ENCODE peak calls at places on chromosomes 3 and 15, in seven cellular contexts. One of them, this sample, is unnamed. For H3K4me1, the result is how much of the 10 kb centered on the place peaks cover.

GRCh38 chr3:65785065-65785645 is 253.6 kb downstream of the MAGI1 start:
- DNase-seq in stomach: no peak
- DNase-seq in psoas muscle: no peak
- DNase-seq in GM23338: peak
- DNase-seq in A549: peak
- DNase-seq in left ventricle myocardium inferior: no peak
- DNase-seq in IMR-90: peak
- DNase-seq in this sample: peak

GRCh38 chr3:190886945-190887344 is 24.5 kb upstream of the GMNC start:
- DNase-seq in stomach: no peak
- DNase-seq in psoas muscle: no peak
- DNase-seq in GM23338: no peak
- DNase-seq in A549: peak
- DNase-seq in left ventricle myocardium inferior: no peak
- DNase-seq in IMR-90: peak
- DNase-seq in this sample: no peak

GRCh38 chr3:128382221-128382807 is 84.4 kb downstream of the DNAJB8 start:
- DNase-seq in stomach: peak
- DNase-seq in psoas muscle: no peak
- DNase-seq in GM23338: no peak
- DNase-seq in A549: no peak
- DNase-seq in left ventricle myocardium inferior: peak
- DNase-seq in IMR-90: no peak
- DNase-seq in this sample: no peak

GRCh38 chr3:63872135-63872924 is 8.7 kb downstream of the ATXN7 start:
- DNase-seq in stomach: no peak
- DNase-seq in psoas muscle: no peak
- DNase-seq in GM23338: no peak
- DNase-seq in A549: no peak
- DNase-seq in left ventricle myocardium inferior: no peak
- DNase-seq in IMR-90: peak
- DNase-seq in this sample: no peak

GRCh38 chr3:185292238-185292637 is 38.4 kb upstream of the EHHADH start:
- DNase-seq in stomach: no peak
- DNase-seq in psoas muscle: no peak
- DNase-seq in GM23338: no peak
- DNase-seq in A549: no peak
- DNase-seq in left ventricle myocardium inferior: no peak
- DNase-seq in IMR-90: no peak
- DNase-seq in this sample: no peak

GRCh38 chr3:159669024-159669476 is 319.6 kb upstream of the IL12A start:
- DNase-seq in stomach: no peak
- DNase-seq in psoas muscle: no peak
- DNase-seq in GM23338: no peak
- DNase-seq in A549: peak
- DNase-seq in left ventricle myocardium inferior: no peak
- DNase-seq in IMR-90: peak
- DNase-seq in this sample: no peak

GRCh38 chr15:98292442-98293240 is 332.1 kb downstream of the ARRDC4 start:
- DNase-seq in stomach: peak
- DNase-seq in psoas muscle: peak
- DNase-seq in GM23338: peak
- DNase-seq in A549: peak
- DNase-seq in left ventricle myocardium inferior: peak
- DNase-seq in IMR-90: no peak
- DNase-seq in this sample: peak

GRCh38 chr3:43580181-43580580 is 41.6 kb downstream of the ANO10 start:
- DNase-seq in stomach: no peak
- DNase-seq in psoas muscle: no peak
- DNase-seq in GM23338: no peak
- DNase-seq in A549: no peak
- DNase-seq in left ventricle myocardium inferior: no peak
- DNase-seq in IMR-90: no peak
- DNase-seq in this sample: no peak

GRCh38 chr15:57505949-57506391 is 85.7 kb upstream of the MYZAP start:
- DNase-seq in stomach: peak
- DNase-seq in psoas muscle: no peak
- DNase-seq in GM23338: peak
- DNase-seq in A549: peak
- DNase-seq in left ventricle myocardium inferior: peak
- DNase-seq in IMR-90: no peak
- DNase-seq in this sample: no peak

GRCh38 chr3:10017636-10018292 is 8.5 kb upstream of the FANCD2 start:
- DNase-seq in stomach: no peak
- DNase-seq in psoas muscle: no peak
- DNase-seq in GM23338: no peak
- DNase-seq in A549: no peak
- DNase-seq in left ventricle myocardium inferior: no peak
- DNase-seq in IMR-90: peak
- DNase-seq in this sample: no peak

GRCh38 chr3:115194461-115194860 is 47.4 kb upstream of the ZBTB20 start:
- DNase-seq in stomach: no peak
- DNase-seq in psoas muscle: no peak
- DNase-seq in GM23338: no peak
- DNase-seq in A549: no peak
- DNase-seq in left ventricle myocardium inferior: no peak
- DNase-seq in IMR-90: peak
- DNase-seq in this sample: no peak

GRCh38 chr3:11238057-11238456 is 34.1 kb upstream of the ATG7 start:
- DNase-seq in stomach: no peak
- DNase-seq in psoas muscle: no peak
- DNase-seq in GM23338: no peak
- DNase-seq in A549: no peak
- DNase-seq in left ventricle myocardium inferior: no peak
- DNase-seq in IMR-90: peak
- DNase-seq in this sample: no peak

GRCh38 chr15:52228928-52229327 is 37.7 kb upstream of the GNB5 start:
- DNase-seq in stomach: peak
- DNase-seq in psoas muscle: no peak
- DNase-seq in GM23338: peak
- DNase-seq in A549: peak
- DNase-seq in left ventricle myocardium inferior: no peak
- DNase-seq in IMR-90: no peak
- DNase-seq in this sample: no peak

GRCh38 chr15:59879506-59879905 is 124.6 kb upstream of the FOXB1 start:
- DNase-seq in stomach: no peak
- DNase-seq in psoas muscle: no peak
- DNase-seq in GM23338: no peak
- DNase-seq in A549: no peak
- DNase-seq in left ventricle myocardium inferior: no peak
- DNase-seq in IMR-90: peak
- DNase-seq in this sample: no peak

GRCh38 chr3:43161684-43162512 is 56.0 kb upstream of the POMGNT2 start:
- DNase-seq in stomach: no peak
- DNase-seq in psoas muscle: no peak
- DNase-seq in GM23338: peak
- DNase-seq in A549: peak
- DNase-seq in left ventricle myocardium inferior: no peak
- DNase-seq in IMR-90: peak
- DNase-seq in this sample: no peak

GRCh38 chr3:105729662-105730061 is 139.2 kb downstream of the CBLB start:
- DNase-seq in stomach: no peak
- DNase-seq in psoas muscle: no peak
- DNase-seq in GM23338: no peak
- DNase-seq in A549: no peak
- DNase-seq in left ventricle myocardium inferior: no peak
- DNase-seq in IMR-90: peak
- DNase-seq in this sample: no peak

GRCh38 chr3:156781310-156782230 is 44.6 kb upstream of the LEKR1 start:
- DNase-seq in stomach: peak
- DNase-seq in psoas muscle: no peak
- DNase-seq in GM23338: no peak
- DNase-seq in A549: peak
- DNase-seq in left ventricle myocardium inferior: no peak
- DNase-seq in IMR-90: peak
- DNase-seq in this sample: no peak

GRCh38 chr3:103752986-103753385 is 1318.2 kb downstream of the ZPLD1 start:
- DNase-seq in stomach: no peak
- DNase-seq in psoas muscle: no peak
- DNase-seq in GM23338: no peak
- DNase-seq in A549: no peak
- DNase-seq in left ventricle myocardium inferior: no peak
- DNase-seq in IMR-90: no peak
- DNase-seq in this sample: no peak

GRCh38 chr3:183114374-183114773 is 15.1 kb upstream of the MCCC1 start:
- DNase-seq in stomach: no peak
- DNase-seq in psoas muscle: no peak
- DNase-seq in GM23338: no peak
- DNase-seq in A549: no peak
- DNase-seq in left ventricle myocardium inferior: no peak
- DNase-seq in IMR-90: no peak
- DNase-seq in this sample: no peak

GRCh38 chr3:17431004-17431403 is 311.4 kb downstream of the TBC1D5 start:
- DNase-seq in stomach: no peak
- DNase-seq in psoas muscle: no peak
- DNase-seq in GM23338: peak
- DNase-seq in A549: peak
- DNase-seq in left ventricle myocardium inferior: no peak
- DNase-seq in IMR-90: peak
- DNase-seq in this sample: peak

GRCh38 chr15:77533986-77534385 is 98.7 kb downstream of the LINGO1 start:
- DNase-seq in stomach: no peak
- DNase-seq in psoas muscle: no peak
- DNase-seq in GM23338: peak
- DNase-seq in A549: no peak
- DNase-seq in left ventricle myocardium inferior: no peak
- DNase-seq in IMR-90: no peak
- DNase-seq in this sample: no peak

DNA sequence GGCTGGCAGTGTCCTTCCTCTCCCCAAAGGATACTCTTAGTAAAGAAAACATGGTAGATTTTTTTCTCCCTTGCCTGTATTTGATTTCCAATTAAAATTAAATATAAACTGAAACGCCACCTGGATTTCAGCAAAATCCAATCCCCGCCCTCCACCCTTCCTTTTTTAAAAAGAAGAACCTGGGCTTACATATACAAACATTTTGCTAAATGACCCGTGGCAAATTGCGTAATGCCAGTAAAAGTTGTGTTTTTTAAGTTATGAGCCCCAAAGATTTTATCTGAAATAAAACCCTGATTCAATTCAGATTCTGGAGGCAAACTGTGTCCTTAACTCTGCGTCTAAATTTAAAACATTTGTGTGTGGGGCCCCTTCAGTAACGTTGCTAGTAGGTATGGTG is 403.0 kb downstream of the FOXP1 start:
- DNase-seq in stomach: no peak
- DNase-seq in psoas muscle: no peak
- DNase-seq in GM23338: no peak
- DNase-seq in A549: no peak
- DNase-seq in left ventricle myocardium inferior: no peak
- DNase-seq in IMR-90: no peak
- DNase-seq in this sample: no peak
- H3K4me3 ChIP-seq in stomach: no peak
- H3K4me3 ChIP-seq in psoas muscle: no peak
- H3K4me3 ChIP-seq in GM23338: no peak
- H3K4me3 ChIP-seq in A549: no peak
- H3K4me3 ChIP-seq in left ventricle myocardium inferior: no peak
- H3K4me3 ChIP-seq in IMR-90: no peak
- H3K4me3 ChIP-seq in this sample: no peak

GRCh38 chr3:71317140-71317539 is 266.4 kb downstream of the FOXP1 start:
- DNase-seq in stomach: no peak
- DNase-seq in psoas muscle: no peak
- DNase-seq in GM23338: no peak
- DNase-seq in A549: no peak
- DNase-seq in left ventricle myocardium inferior: no peak
- DNase-seq in IMR-90: no peak
- DNase-seq in this sample: no peak
- H3K4me1 ChIP-seq in stomach: half or more
- H3K4me1 ChIP-seq in psoas muscle: under half
- H3K4me1 ChIP-seq in GM23338: under half
- H3K4me1 ChIP-seq in A549: under half
- H3K4me1 ChIP-seq in left ventricle myocardium inferior: under half
- H3K4me1 ChIP-seq in IMR-90: under half
- H3K4me1 ChIP-seq in this sample: under half

DNA sequence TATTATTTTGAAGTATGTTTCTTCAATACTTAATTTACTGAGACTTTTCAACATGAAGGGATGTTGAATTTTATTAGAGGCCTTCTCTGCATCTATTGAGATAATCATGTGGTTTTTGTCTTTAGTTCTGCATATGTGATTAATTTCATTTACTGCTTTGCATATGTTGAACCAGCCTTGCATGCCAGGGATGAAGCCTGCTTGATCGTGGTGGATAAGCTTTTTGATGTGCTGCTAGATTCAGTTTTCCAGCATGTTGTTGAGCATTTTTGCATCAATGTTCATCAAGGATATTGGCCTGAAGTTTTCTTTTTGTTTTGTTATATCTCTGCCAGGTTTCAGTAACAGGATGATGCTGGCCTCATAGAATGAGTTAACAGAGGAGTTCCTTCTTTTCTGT is 134.4 kb downstream of the RSRC1 start:
- DNase-seq in stomach: no peak
- DNase-seq in psoas muscle: no peak
- DNase-seq in GM23338: no peak
- DNase-seq in A549: no peak
- DNase-seq in left ventricle myocardium inferior: no peak
- DNase-seq in IMR-90: no peak
- DNase-seq in this sample: no peak
- H3K4me3 ChIP-seq in stomach: no peak
- H3K4me3 ChIP-seq in psoas muscle: no peak
- H3K4me3 ChIP-seq in GM23338: no peak
- H3K4me3 ChIP-seq in A549: no peak
- H3K4me3 ChIP-seq in left ventricle myocardium inferior: no peak
- H3K4me3 ChIP-seq in IMR-90: no peak
- H3K4me3 ChIP-seq in this sample: no peak

GRCh38 chr3:47479826-47480160 is 4.1 kb upstream of the SCAP start:
- DNase-seq in stomach: no peak
- DNase-seq in psoas muscle: no peak
- DNase-seq in GM23338: no peak
- DNase-seq in A549: no peak
- DNase-seq in left ventricle myocardium inferior: no peak
- DNase-seq in IMR-90: no peak
- DNase-seq in this sample: no peak

GRCh38 chr3:47475570-47476329 is at the start of gene SCAP:
- DNase-seq in stomach: peak
- DNase-seq in psoas muscle: peak
- DNase-seq in GM23338: peak
- DNase-seq in A549: peak
- DNase-seq in left ventricle myocardium inferior: peak
- DNase-seq in IMR-90: peak
- DNase-seq in this sample: peak

GRCh38 chr3:47476330-47476626 is 537 bp upstream of the SCAP start:
- DNase-seq in stomach: no peak
- DNase-seq in psoas muscle: no peak
- DNase-seq in GM23338: no peak
- DNase-seq in A549: no peak
- DNase-seq in left ventricle myocardium inferior: no peak
- DNase-seq in IMR-90: no peak
- DNase-seq in this sample: no peak

GRCh38 chr3:47476644-47477199 is 981 bp upstream of the SCAP start:
- DNase-seq in stomach: no peak
- DNase-seq in psoas muscle: no peak
- DNase-seq in GM23338: no peak
- DNase-seq in A549: no peak
- DNase-seq in left ventricle myocardium inferior: no peak
- DNase-seq in IMR-90: no peak
- DNase-seq in this sample: no peak

DNA sequence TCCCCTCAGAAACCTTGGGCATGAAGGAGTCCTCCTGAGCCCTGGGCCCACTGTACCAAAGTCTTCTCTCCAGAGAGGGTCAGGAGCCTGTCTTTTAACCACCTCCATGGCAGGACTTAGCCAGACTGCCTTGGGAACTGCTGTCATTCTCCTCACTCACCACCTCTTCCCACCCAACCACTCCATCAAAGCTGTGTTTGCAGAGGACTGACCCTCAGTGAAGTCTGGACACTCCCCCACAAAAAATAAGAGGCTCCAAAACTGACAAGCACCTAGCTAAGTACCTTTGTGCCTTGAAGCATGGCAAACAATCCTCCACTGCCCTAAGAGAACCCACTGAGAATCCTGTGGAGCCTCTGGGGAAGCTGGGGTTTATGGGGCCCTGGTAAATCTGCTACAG is 2.3 kb upstream of the SCAP start:
- DNase-seq in stomach: no peak
- DNase-seq in psoas muscle: no peak
- DNase-seq in GM23338: no peak
- DNase-seq in A549: no peak
- DNase-seq in left ventricle myocardium inferior: no peak
- DNase-seq in IMR-90: no peak
- DNase-seq in this sample: no peak
- H3K4me1 ChIP-seq in stomach: under half
- H3K4me1 ChIP-seq in psoas muscle: under half
- H3K4me1 ChIP-seq in GM23338: under half
- H3K4me1 ChIP-seq in A549: under half
- H3K4me1 ChIP-seq in left ventricle myocardium inferior: under half
- H3K4me1 ChIP-seq in IMR-90: under half
- H3K4me1 ChIP-seq in this sample: under half